ENCODE peak calls at places on chromosomes 13 and 19, in seven cellular contexts. K is ascending aorta, J is psoas muscle, Z is PC-3, X is endodermal cell, D is prostate gland, O is neuronal stem cell. N is an unnamed sample.

GRCh38 chr13:72221276-72221962 is 354.4 kb upstream of the DACH1 start:
- DNase-seq in K (no peak), J (no peak), Z (peak; percentile 59), X (peak; percentile 93), D (no peak), O (no peak), N (peak; percentile 8)

GRCh38 chr13:39777527-39778061 is 122.1 kb downstream of the COG6 start:
- DNase-seq in K (no peak), J (no peak), Z (peak; percentile 86), X (peak; percentile 59), D (no peak), O (no peak), N (peak; percentile 69)

GRCh38 chr19:5951338-5951861 is 26.5 kb downstream of the RANBP3 start:
- DNase-seq in K (no peak), J (no peak), Z (no peak), X (peak; percentile 63), D (no peak), O (no peak), N (no peak)

GRCh38 chr19:35022460-35022859 is 7.8 kb upstream of the SCN1B start:
- DNase-seq in K (no peak), J (no peak), Z (no peak), X (no peak), D (no peak), O (no peak), N (no peak)

GRCh38 chr19:36497001-36497400 is 7.6 kb upstream of the ZNF566 start:
- DNase-seq in K (no peak), J (no peak), Z (no peak), X (no peak), D (no peak), O (no peak), N (no peak)

GRCh38 chr19:46689358-46689757 is 27.6 kb downstream of the PRKD2 start:
- DNase-seq in K (no peak), J (no peak), Z (no peak), X (no peak), D (no peak), O (no peak), N (no peak)

GRCh38 chr13:33876716-33877394 is 58.9 kb downstream of the RFC3 start:
- DNase-seq in K (no peak), J (no peak), Z (no peak), X (no peak), D (no peak), O (no peak), N (no peak)

GRCh38 chr19:19404879-19405860 is at the start of gene GATAD2A:
- DNase-seq in K (peak; percentile 96), J (peak; percentile 98), Z (peak; percentile 95), X (peak; percentile 96), D (peak; percentile 95), O (peak; percentile 96), N (peak; percentile 98)

GRCh38 chr13:37561031-37561430 is 37.5 kb downstream of the POSTN start:
- DNase-seq in K (no peak), J (no peak), Z (no peak), X (no peak), D (no peak), O (no peak), N (no peak)

GRCh38 chr13:95624020-95624419 is 20.5 kb downstream of the DZIP1 start:
- DNase-seq in K (no peak), J (no peak), Z (peak; percentile 58), X (peak; percentile 63), D (no peak), O (peak; percentile 51), N (no peak)

GRCh38 chr19:19458110-19458816 is 52.8 kb downstream of the GATAD2A start:
- DNase-seq in K (no peak), J (no peak), Z (no peak), X (no peak), D (no peak), O (no peak), N (no peak)

GRCh38 chr19:28388988-28389387 is 824.0 kb downstream of the UQCRFS1 start:
- DNase-seq in K (no peak), J (no peak), Z (no peak), X (no peak), D (no peak), O (no peak), N (no peak)

GRCh38 chr19:5299137-5299536 is 41.5 kb downstream of the PTPRS start:
- DNase-seq in K (no peak), J (no peak), Z (no peak), X (no peak), D (no peak), O (no peak), N (peak; percentile 11)

GRCh38 chr13:26247608-26248007 is 6.3 kb upstream of the CDK8 start:
- DNase-seq in K (no peak), J (no peak), Z (no peak), X (no peak), D (no peak), O (no peak), N (no peak)

GRCh38 chr19:32977269-32977668 is 5.2 kb downstream of the FAAP24 start:
- DNase-seq in K (no peak), J (no peak), Z (no peak), X (no peak), D (peak; percentile 76), O (no peak), N (no peak)

GRCh38 chr19:42540071-42540553 is 11.8 kb upstream of the CEACAM1 start:
- DNase-seq in K (peak; percentile 11), J (no peak), Z (no peak), X (peak; percentile 63), D (no peak), O (no peak), N (no peak)

GRCh38 chr19:15199652-15200574 is 882 bp downstream of the NOTCH3 start:
- DNase-seq in K (no peak), J (no peak), Z (peak; percentile 43), X (peak; percentile 91), D (peak; percentile 37), O (peak; percentile 83), N (peak; percentile 96)

GRCh38 chr13:25137624-25137892 is 34.5 kb downstream of the AMER2 start:
- DNase-seq in K (no peak), J (no peak), Z (no peak), X (no peak), D (no peak), O (no peak), N (no peak)

GRCh38 chr13:50015263-50015662 is at the start of gene KCNRG:
- DNase-seq in K (no peak), J (no peak), Z (no peak), X (no peak), D (no peak), O (no peak), N (no peak)

GRCh38 chr19:2887391-2887914 is 13.3 kb upstream of the ZNF57 start:
- DNase-seq in K (no peak), J (no peak), Z (peak; percentile 79), X (peak; percentile 56), D (peak; percentile 39), O (no peak), N (peak; percentile 96)

GRCh38 chr13:100069278-100069677 is 19.6 kb upstream of the PCCA start:
- DNase-seq in K (no peak), J (no peak), Z (no peak), X (no peak), D (peak; percentile 62), O (no peak), N (peak; percentile 35)

GRCh38 chr13:34156841-34157365 is 339.0 kb downstream of the RFC3 start:
- DNase-seq in K (peak; percentile 92), J (no peak), Z (peak; percentile 96), X (peak; percentile 75), D (peak; percentile 64), O (no peak), N (peak; percentile 45)

GRCh38 chr13:41520699-41521630 is 63.6 kb downstream of the RGCC start:
- DNase-seq in K (no peak), J (no peak), Z (no peak), X (no peak), D (no peak), O (no peak), N (peak; percentile 76)

GRCh38 chr19:32178841-32179410 is 166.5 kb upstream of the ZNF507 start:
- DNase-seq in K (no peak), J (no peak), Z (no peak), X (no peak), D (no peak), O (no peak), N (no peak)

DNA sequence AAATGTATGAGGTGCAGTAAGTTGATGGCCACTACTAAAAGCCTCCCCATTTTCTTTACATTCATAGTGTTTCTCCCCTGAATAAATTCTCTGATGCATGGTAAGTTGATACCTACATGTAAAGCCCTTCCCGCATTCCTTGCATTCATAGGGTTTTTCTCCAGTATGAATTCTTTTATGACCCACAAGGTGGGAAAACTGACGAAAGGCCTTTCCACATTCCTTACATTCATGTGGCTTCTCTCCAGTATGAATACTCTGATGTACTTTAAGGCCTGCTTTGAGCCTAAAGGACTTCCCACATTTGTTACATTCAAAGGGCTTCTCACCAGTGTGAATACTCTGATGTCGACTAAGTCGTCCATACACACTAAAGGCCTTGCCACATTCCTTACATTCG is 20.5 kb downstream of the ZNF607 start:
- DNase-seq in K (no peak), J (no peak), Z (no peak), X (no peak), D (no peak), O (no peak), N (no peak)
- H3K9me3 ChIP-seq in K (peaks cover 49% of the 10 kb centered on the region), J (peaks cover 41% of the 10 kb centered on the region), Z (peaks cover 21% of the 10 kb centered on the region), X (peaks cover 40% of the 10 kb centered on the region), D (no peaks in the 10 kb centered on the region), O (peaks cover 73% of the 10 kb centered on the region), N (peaks cover 9% of the 10 kb centered on the region)

DNA sequence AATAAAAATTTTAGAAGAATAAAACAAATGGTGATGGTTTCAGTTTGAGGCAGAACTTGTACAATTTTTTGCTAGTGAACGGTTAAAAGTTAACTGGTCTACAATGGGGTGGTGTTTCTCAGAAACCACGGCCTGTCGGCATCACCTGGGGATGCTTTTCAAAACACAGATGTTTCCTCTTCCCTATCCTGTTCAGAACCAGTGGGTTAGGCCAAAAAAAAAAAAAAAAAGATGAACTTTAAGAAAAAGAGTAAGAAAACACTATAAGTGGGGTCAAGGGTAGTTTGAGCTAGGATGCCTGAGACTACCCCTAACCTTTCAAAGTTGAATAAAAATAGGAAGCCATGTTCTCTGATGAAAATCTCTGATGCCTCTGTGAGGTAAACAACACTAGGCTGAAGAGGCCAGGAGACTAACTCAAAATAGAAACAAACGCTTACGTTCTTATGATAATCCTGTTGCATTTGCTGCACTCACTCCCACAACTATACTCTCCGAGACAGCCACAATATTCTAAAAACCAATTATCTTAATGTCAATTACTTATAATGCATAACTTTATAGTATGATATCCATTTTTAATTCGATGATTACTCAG is 3.3 kb downstream of the MTIF3 start:
- DNase-seq in K (no peak), J (no peak), Z (no peak), X (no peak), D (no peak), O (no peak), N (no peak)
- H3K4me1 ChIP-seq in K (peaks cover 15% of the 10 kb centered on the region), J (peaks cover 38% of the 10 kb centered on the region), Z (peaks cover 16% of the 10 kb centered on the region), X (no peaks in the 10 kb centered on the region), D (no peaks in the 10 kb centered on the region), O (peaks cover 3% of the 10 kb centered on the region), N (peaks cover 12% of the 10 kb centered on the region)

GRCh38 chr19:18171605-18172327 is 1.8 kb upstream of the IFI30 start:
- DNase-seq in K (no peak), J (no peak), Z (no peak), X (no peak), D (no peak), O (no peak), N (peak; percentile 85)
- H3K27ac ChIP-seq in K (peak overlapping the region; percentile 72), J (no peak overlapping the region), Z (no peak overlapping the region), X (no peak overlapping the region), D (no peak overlapping the region), O (no peak overlapping the region), N (no peak overlapping the region)

DNA sequence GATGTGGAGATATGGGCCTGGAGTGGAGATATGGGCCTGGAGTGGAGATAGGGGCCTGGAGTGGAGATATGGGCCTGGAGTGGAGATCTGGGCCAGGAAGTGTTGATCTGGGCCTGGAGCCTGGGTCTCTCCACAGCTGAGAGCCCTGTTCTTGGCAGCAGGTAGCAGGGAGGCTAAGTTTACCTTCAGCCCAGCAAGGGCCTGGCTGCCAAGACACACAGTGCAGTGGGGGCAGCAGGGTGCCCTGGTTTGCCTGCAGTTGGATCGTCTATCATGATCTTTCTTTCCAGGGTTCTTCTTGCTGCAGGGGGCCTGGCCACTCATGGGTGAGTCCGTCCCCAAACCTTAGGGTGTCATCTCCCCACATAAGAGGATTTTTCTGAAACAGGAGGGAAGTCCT is 687 bp downstream of the KIR3DL2 start:
- DNase-seq in K (no peak), J (no peak), Z (no peak), X (no peak), D (peak; percentile 43), O (no peak), N (no peak)
- H3K9me3 ChIP-seq in K (no peaks in the 10 kb centered on the region), J (no peaks in the 10 kb centered on the region), Z (no peaks in the 10 kb centered on the region), X (peaks cover 10% of the 10 kb centered on the region), D (no peaks in the 10 kb centered on the region), O (no peaks in the 10 kb centered on the region), N (no peaks in the 10 kb centered on the region)